ENCODE peak calls at places on chromosomes 7 and 10, in nine cellular contexts. L, W, V, U, D, B, T, N and Z are unnamed samples.

GRCh38 chr10:127553431-127553830 is 4.3 kb downstream of the NPS start:
- DNase-seq in L (no peak), W (no peak), V (no peak), U (no peak), D (no peak), B (no peak), T (no peak), N (no peak), Z (no peak)

GRCh38 chr10:13890233-13890616 is 303.5 kb downstream of the PRPF18 start:
- DNase-seq in L (no peak), W (no peak), V (no peak), U (no peak), D (no peak), B (no peak), T (peak), N (no peak), Z (no peak)

GRCh38 chr7:137970263-137970975 is 31.5 kb downstream of the CREB3L2 start:
- DNase-seq in L (no peak), W (peak), V (no peak), U (no peak), D (no peak), B (no peak), T (peak), N (peak), Z (no peak)

GRCh38 chr7:99092064-99092720 is 51.7 kb downstream of the SMURF1 start:
- DNase-seq in L (peak), W (no peak), V (no peak), U (no peak), D (no peak), B (no peak), T (no peak), N (no peak), Z (no peak)

GRCh38 chr7:136941815-136942214 is 73.4 kb downstream of the CHRM2 start:
- DNase-seq in L (no peak), W (no peak), V (no peak), U (no peak), D (no peak), B (no peak), T (no peak), N (no peak), Z (no peak)

GRCh38 chr10:71757450-71757918 is 15.8 kb downstream of the VSIR start:
- DNase-seq in L (peak), W (no peak), V (no peak), U (no peak), D (no peak), B (no peak), T (no peak), N (no peak), Z (no peak)

GRCh38 chr10:3720228-3721019 is 64.6 kb downstream of the KLF6 start:
- DNase-seq in L (peak), W (peak), V (peak), U (no peak), D (no peak), B (no peak), T (peak), N (peak), Z (no peak)

GRCh38 chr7:112782498-112782897 is 7.7 kb downstream of the TMEM168 start:
- DNase-seq in L (no peak), W (no peak), V (no peak), U (no peak), D (no peak), B (no peak), T (no peak), N (no peak), Z (no peak)

GRCh38 chr7:134548877-134549276 is at the start of gene AKR1B15:
- DNase-seq in L (no peak), W (peak), V (no peak), U (no peak), D (no peak), B (no peak), T (no peak), N (no peak), Z (no peak)

GRCh38 chr7:48298779-48299178 is 127.5 kb downstream of the ABCA13 start:
- DNase-seq in L (no peak), W (peak), V (no peak), U (no peak), D (no peak), B (no peak), T (peak), N (peak), Z (no peak)

GRCh38 chr10:96306516-96306915 is 2.3 kb downstream of the DNTT start:
- DNase-seq in L (no peak), W (no peak), V (peak), U (no peak), D (no peak), B (no peak), T (no peak), N (no peak), Z (no peak)

GRCh38 chr7:74475987-74476350 is 22.3 kb downstream of the GTF2IRD1 start:
- DNase-seq in L (no peak), W (no peak), V (no peak), U (no peak), D (no peak), B (no peak), T (no peak), N (no peak), Z (no peak)

GRCh38 chr10:44045020-44045419 is 339.9 kb downstream of the CXCL12 start:
- DNase-seq in L (no peak), W (no peak), V (no peak), U (no peak), D (no peak), B (no peak), T (no peak), N (peak), Z (no peak)

GRCh38 chr7:7181519-7182155 is 707 bp upstream of the C1GALT1 start:
- DNase-seq in L (peak), W (no peak), V (peak), U (no peak), D (peak), B (peak), T (no peak), N (no peak), Z (peak)

GRCh38 chr7:46015107-46015868 is 94.2 kb upstream of the IGFBP3 start:
- DNase-seq in L (no peak), W (no peak), V (no peak), U (no peak), D (no peak), B (no peak), T (no peak), N (no peak), Z (no peak)

GRCh38 chr10:26486985-26487850 is 49.1 kb downstream of the APBB1IP start:
- DNase-seq in L (no peak), W (peak), V (no peak), U (peak), D (peak), B (peak), T (no peak), N (peak), Z (peak)

GRCh38 chr7:2720024-2720423 is 32.0 kb downstream of the AMZ1 start:
- DNase-seq in L (no peak), W (no peak), V (no peak), U (no peak), D (no peak), B (no peak), T (no peak), N (no peak), Z (no peak)

GRCh38 chr7:144738708-144739314 is 97.0 kb downstream of the TPK1 start:
- DNase-seq in L (peak), W (no peak), V (no peak), U (no peak), D (no peak), B (no peak), T (peak), N (no peak), Z (peak)

GRCh38 chr7:87506243-87507180 is 31.0 kb upstream of the ABCB4 start:
- DNase-seq in L (peak), W (peak), V (no peak), U (no peak), D (no peak), B (no peak), T (peak), N (no peak), Z (no peak)

GRCh38 chr10:98169379-98169778 is 34.9 kb downstream of the R3HCC1L start:
- DNase-seq in L (no peak), W (no peak), V (no peak), U (no peak), D (no peak), B (no peak), T (no peak), N (no peak), Z (no peak)